ENCODE peak calls at places on chromosomes 1 and 21, in seven cellular contexts. C is stimulated activated CD4-positive, alpha-beta T cell treated with anti-CD3 and anti-CD28 coated beads, Interleukin-2, amount 100 ng/mL, for 48 hours; T is uterus; A is HT-29; Y is AG20443; O is NCI-H1092 treated with DMSO at 0.1 percent for 48 hours; N is activated CD4-positive, alpha-beta memory T cell treated with anti-CD3 and anti-CD28 coated beads, Interleukin-2, amount 10 ng/mL, durations not matched to agents 7 days and 5 days. G is an unnamed sample.

GRCh38 chr1:117060441-117061317 is 553 bp downstream of the TTF2 start:
- DNase-seq in Y (peak; percentile 69), T (no peak), A (peak; percentile 49), N (no peak), C (no peak), O (no peak), G (no peak)

GRCh38 chr1:12336436-12336835 is 106.6 kb downstream of the VPS13D start:
- DNase-seq in A (no peak), C (no peak), O (no peak), Y (no peak), N (no peak), T (no peak), G (no peak)

GRCh38 chr21:28018741-28019669 is 973.7 kb downstream of the LTN1 start:
- DNase-seq in Y (peak; percentile 24), O (no peak), T (no peak), C (no peak), N (no peak), A (peak; percentile 27), G (no peak)

GRCh38 chr1:58836396-58836795 is 52.5 kb upstream of the JUN start:
- DNase-seq in O (no peak), Y (no peak), C (no peak), T (no peak), N (no peak), A (no peak), G (no peak)

GRCh38 chr1:223062177-223062576 is 80.9 kb downstream of the TLR5 start:
- DNase-seq in Y (no peak), A (no peak), O (no peak), T (no peak), N (no peak), C (no peak), G (no peak)

GRCh38 chr1:189405419-189405818 is 1072.2 kb downstream of the BRINP3 start:
- DNase-seq in T (no peak), N (no peak), O (no peak), C (no peak), A (no peak), Y (no peak), G (no peak)

GRCh38 chr1:76891931-76892330 is 24.7 kb downstream of the ST6GALNAC5 start:
- DNase-seq in O (no peak), Y (peak; percentile 47), A (no peak), C (no peak), N (no peak), T (no peak), G (no peak)

GRCh38 chr1:197393105-197393504 is 125.1 kb downstream of the CRB1 start:
- DNase-seq in T (no peak), O (no peak), A (no peak), Y (no peak), N (no peak), C (no peak), G (no peak)

GRCh38 chr1:155208656-155209372 is at the start of gene MTX1:
- DNase-seq in Y (peak; percentile 94), A (peak; percentile 83), C (peak; percentile 80), T (peak; percentile 93), N (peak; percentile 89), O (peak; percentile 81), G (peak; percentile 78)

GRCh38 chr1:220991959-220992704 is 112.9 kb downstream of the HLX start:
- DNase-seq in A (no peak), Y (peak; percentile 24), N (no peak), C (no peak), O (no peak), T (peak; percentile 34), G (no peak)

GRCh38 chr21:32572574-32573420 is 12.5 kb downstream of the TCP10L start:
- DNase-seq in N (no peak), O (peak; percentile 9), Y (no peak), T (no peak), A (peak; percentile 30), C (no peak), G (no peak)

GRCh38 chr1:62384276-62385005 is 52.4 kb upstream of the USP1 start:
- DNase-seq in A (no peak), N (no peak), T (no peak), C (no peak), Y (peak; percentile 92), O (peak; percentile 90), G (no peak)

GRCh38 chr1:235734335-235734734 is 84.8 kb upstream of the GNG4 start:
- DNase-seq in T (no peak), Y (no peak), C (no peak), A (no peak), O (no peak), N (no peak), G (no peak)

GRCh38 chr1:246569248-246570238 is 3.3 kb downstream of the CNST start:
- DNase-seq in Y (no peak), O (no peak), T (no peak), N (peak; percentile 45), C (no peak), A (peak; percentile 2), G (no peak)

GRCh38 chr1:15941899-15942660 is 33.8 kb downstream of the ZBTB17 start:
- DNase-seq in C (no peak), N (no peak), Y (no peak), O (no peak), T (no peak), A (no peak), G (no peak)

GRCh38 chr1:235307158-235308124 is 20.5 kb downstream of the ARID4B start:
- DNase-seq in A (no peak), N (no peak), C (no peak), O (no peak), Y (peak; percentile 21), T (no peak), G (no peak)

GRCh38 chr1:17016317-17016661 is 4.6 kb upstream of the ATP13A2 start:
- DNase-seq in N (no peak), O (no peak), T (no peak), A (no peak), C (no peak), Y (peak; percentile 46), G (no peak)

GRCh38 chr1:227841141-227841540 is 25.7 kb downstream of the PRSS38 start:
- DNase-seq in N (no peak), Y (no peak), T (no peak), O (no peak), A (no peak), C (no peak), G (no peak)

GRCh38 chr21:14382486-14382834 is 486 bp downstream of the HSPA13 start:
- DNase-seq in T (no peak), A (no peak), C (peak; percentile 12), N (no peak), Y (no peak), O (peak; percentile 60), G (no peak)